ENCODE peak calls at places on chromosomes 1 and 21, in five cellular contexts. R is K562, W is A549, O is HepG2, V is GM12878. H is an unnamed sample.

GRCh38 chr1:245678866-245679411 is 524.2 kb downstream of the KIF26B start:
- DNase-seq in R (no peak), W (no peak), O (no peak), V (no peak), H (no peak)

GRCh38 chr1:201636581-201636980 is 97.7 kb downstream of the NAV1 start:
- DNase-seq in R (no peak), W (no peak), O (no peak), V (no peak), H (no peak)

GRCh38 chr1:183827801-183828200 is 22.9 kb downstream of the RGL1 start:
- DNase-seq in R (no peak), W (no peak), O (peak), V (no peak), H (no peak)

GRCh38 chr1:31744165-31744888 is 19.8 kb downstream of the ADGRB2 start:
- DNase-seq in R (no peak), W (no peak), O (no peak), V (no peak), H (no peak)

GRCh38 chr1:24491577-24492360 is 10.9 kb upstream of the RCAN3 start:
- DNase-seq in R (no peak), W (peak), O (no peak), V (no peak), H (no peak)

GRCh38 chr1:93845554-93846150 is 33.4 kb downstream of the DNTTIP2 start:
- DNase-seq in R (no peak), W (peak), O (peak), V (no peak), H (no peak)

GRCh38 chr1:78225153-78225552 is 179.4 kb downstream of the GIPC2 start:
- DNase-seq in R (no peak), W (no peak), O (no peak), V (no peak), H (no peak)

GRCh38 chr1:187958207-187958606 is 1129.5 kb downstream of the PLA2G4A start:
- DNase-seq in R (no peak), W (no peak), O (peak), V (no peak), H (no peak)

GRCh38 chr1:238115852-238116251 is 225.1 kb upstream of the ZP4 start:
- DNase-seq in R (no peak), W (no peak), O (no peak), V (no peak), H (no peak)

GRCh38 chr1:9573723-9574122 is 15.0 kb upstream of the TMEM201 start:
- DNase-seq in R (no peak), W (peak), O (no peak), V (no peak), H (peak)

GRCh38 chr1:92728687-92729086 is 56.2 kb downstream of the EVI5 start:
- DNase-seq in R (no peak), W (peak), O (no peak), V (no peak), H (peak)

GRCh38 chr1:247864644-247865043 is 7.7 kb downstream of the TRIM58 start:
- DNase-seq in R (no peak), W (no peak), O (no peak), V (no peak), H (no peak)

GRCh38 chr1:22741118-22741517 is 30.5 kb downstream of the EPHB2 start:
- DNase-seq in R (no peak), W (no peak), O (no peak), V (no peak), H (no peak)

GRCh38 chr1:89780721-89781120 is 40.1 kb upstream of the LRRC8D start:
- DNase-seq in R (no peak), W (peak), O (peak), V (no peak), H (peak)

GRCh38 chr1:26159113-26160039 is 497 bp downstream of the FAM110D start:
- DNase-seq in R (no peak), W (no peak), O (no peak), V (no peak), H (no peak)

GRCh38 chr1:31344503-31344902 is 28.4 kb downstream of the FABP3 start:
- DNase-seq in R (no peak), W (no peak), O (no peak), V (no peak), H (no peak)

GRCh38 chr1:246107516-246108277 is 399.4 kb downstream of the SMYD3 start:
- DNase-seq in R (no peak), W (no peak), O (no peak), V (no peak), H (peak)

GRCh38 chr1:83813571-83813970 is 185.4 kb downstream of the TTLL7 start:
- DNase-seq in R (no peak), W (no peak), O (no peak), V (no peak), H (no peak)

GRCh38 chr1:183461350-183461749 is 10.9 kb upstream of the SMG7 start:
- DNase-seq in R (no peak), W (peak), O (no peak), V (no peak), H (peak)

GRCh38 chr1:208008534-208008933 is 97.6 kb upstream of the CD34 start:
- DNase-seq in R (no peak), W (no peak), O (no peak), V (no peak), H (no peak)

GRCh38 chr1:23473037-23473800 is 10.8 kb downstream of the ASAP3 start:
- DNase-seq in R (no peak), W (no peak), O (peak), V (no peak), H (no peak)

GRCh38 chr21:27201197-27201596 is 234.3 kb upstream of the ADAMTS5 start:
- DNase-seq in R (no peak), W (no peak), O (no peak), V (no peak), H (no peak)

GRCh38 chr21:45255381-45256020 is 32.2 kb downstream of the POFUT2 start:
- DNase-seq in R (peak), W (no peak), O (peak), V (no peak), H (peak)

GRCh38 chr1:47684964-47685762 is 247.3 kb downstream of the FOXD2 start:
- DNase-seq in R (no peak), W (no peak), O (no peak), V (no peak), H (no peak)

GRCh38 chr1:54601730-54602129 is 21.6 kb downstream of the FAM151A start:
- DNase-seq in R (no peak), W (no peak), O (no peak), V (no peak), H (no peak)

GRCh38 chr1:1132042-1132927 is 16.4 kb upstream of the C1orf159 start:
- DNase-seq in R (no peak), W (no peak), O (no peak), V (no peak), H (no peak)

GRCh38 chr1:224170748-224171478 is 12.1 kb upstream of the DEGS1 start:
- DNase-seq in R (no peak), W (peak), O (peak), V (no peak), H (no peak)

GRCh38 chr1:208029381-208030319 is 118.7 kb upstream of the CD34 start:
- DNase-seq in R (no peak), W (no peak), O (no peak), V (no peak), H (no peak)

GRCh38 chr1:170768929-170769328 is 105.0 kb downstream of the PRRX1 start:
- DNase-seq in R (no peak), W (no peak), O (no peak), V (no peak), H (no peak)

GRCh38 chr1:29280780-29281131 is 44.4 kb downstream of the PTPRU start:
- DNase-seq in R (no peak), W (no peak), O (no peak), V (no peak), H (no peak)

GRCh38 chr1:239218296-239218695 is 168.1 kb upstream of the CHRM3 start:
- DNase-seq in R (no peak), W (no peak), O (no peak), V (no peak), H (no peak)

GRCh38 chr21:41506526-41507520 is 1.1 kb downstream of the TMPRSS2 start:
- DNase-seq in R (no peak), W (peak), O (no peak), V (no peak), H (no peak)

GRCh38 chr21:46195595-46196195 is 11.4 kb upstream of the SPATC1L start:
- DNase-seq in R (no peak), W (no peak), O (no peak), V (no peak), H (no peak)

GRCh38 chr1:226404904-226405222 is 3.0 kb downstream of the PARP1 start:
- DNase-seq in R (no peak), W (no peak), O (no peak), V (no peak), H (no peak)

GRCh38 chr1:162846256-162847212 is 14.4 kb downstream of the CCDC190 start:
- DNase-seq in R (no peak), W (no peak), O (no peak), V (no peak), H (no peak)

GRCh38 chr1:227764019-227764391 is 28.8 kb downstream of the SNAP47 start:
- DNase-seq in R (no peak), W (peak), O (no peak), V (no peak), H (no peak)

GRCh38 chr1:27658951-27659496 is 13.0 kb downstream of the IFI6 start:
- DNase-seq in R (no peak), W (no peak), O (no peak), V (peak), H (peak)

GRCh38 chr1:91138959-91139358 is 117.1 kb upstream of the ZNF644 start:
- DNase-seq in R (no peak), W (no peak), O (no peak), V (no peak), H (no peak)

DNA sequence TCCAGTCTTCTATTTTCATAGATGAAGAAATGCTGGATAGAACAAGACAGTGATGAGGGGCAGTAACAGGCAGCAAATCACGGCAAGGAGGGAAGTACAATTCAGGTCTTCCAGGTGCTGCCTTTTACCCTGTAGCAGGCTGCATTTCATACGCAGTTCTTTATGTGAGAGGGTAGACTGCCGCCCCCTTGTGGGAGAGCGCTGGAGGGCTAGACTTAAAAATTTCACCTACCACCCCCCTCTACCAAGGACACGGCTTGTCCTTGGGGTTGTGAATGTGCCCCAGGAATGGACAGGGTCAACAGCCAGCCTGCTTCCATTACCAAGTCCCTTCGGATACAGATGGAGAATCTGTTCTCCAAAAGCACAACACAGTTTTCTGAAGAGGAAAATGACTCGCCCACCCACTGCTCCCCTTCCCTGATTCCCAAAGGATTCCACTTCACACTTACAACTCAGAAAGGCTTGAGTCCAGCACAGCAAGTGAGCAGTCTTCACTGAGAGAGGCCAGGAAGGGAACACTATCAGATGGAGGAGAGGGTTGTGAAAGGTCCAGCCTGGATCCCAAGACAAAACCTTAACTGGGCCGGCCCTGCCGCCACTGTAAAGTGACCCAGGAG is 7.4 kb downstream of the WDR77 start:
- DNase-seq in R (peak), W (peak), O (peak), V (no peak), H (peak)
- TF ChIP-seq MYC in R (no peak), W (no peak), O (no peak), V (no peak), H (no peak)

DNA sequence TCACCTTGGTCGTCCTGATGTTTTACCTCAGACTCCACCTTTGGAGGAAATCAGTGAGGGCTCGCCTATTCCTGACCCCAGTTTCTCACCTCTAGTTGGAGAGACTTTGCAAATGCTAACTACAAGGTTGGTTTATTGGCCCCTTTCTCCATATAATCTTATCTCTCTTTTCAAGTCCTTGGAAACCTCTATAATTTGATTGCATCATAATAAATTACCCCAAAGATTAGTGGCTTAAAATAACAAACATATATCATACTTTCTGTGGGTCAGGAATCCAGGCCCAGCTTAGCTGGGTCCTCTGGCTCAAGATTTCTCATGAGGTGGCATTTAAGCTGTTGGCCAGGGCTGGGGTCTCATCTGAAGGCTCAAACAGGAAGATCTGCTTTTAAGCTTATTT is 12.1 kb upstream of the PSMD4 start:
- DNase-seq in R (no peak), W (no peak), O (no peak), V (no peak), H (no peak)
- H3K4me3 ChIP-seq in R (no peak), W (no peak), O (no peak), V (no peak), H (no peak)

GRCh38 chr21:14213164-14213563 is 2.4 kb upstream of the LIPI start:
- DNase-seq in R (no peak), W (no peak), O (no peak), V (no peak), H (no peak)

GRCh38 chr21:14210738-14211137 is at the start of gene LIPI:
- DNase-seq in R (no peak), W (no peak), O (no peak), V (no peak), H (no peak)

DNA sequence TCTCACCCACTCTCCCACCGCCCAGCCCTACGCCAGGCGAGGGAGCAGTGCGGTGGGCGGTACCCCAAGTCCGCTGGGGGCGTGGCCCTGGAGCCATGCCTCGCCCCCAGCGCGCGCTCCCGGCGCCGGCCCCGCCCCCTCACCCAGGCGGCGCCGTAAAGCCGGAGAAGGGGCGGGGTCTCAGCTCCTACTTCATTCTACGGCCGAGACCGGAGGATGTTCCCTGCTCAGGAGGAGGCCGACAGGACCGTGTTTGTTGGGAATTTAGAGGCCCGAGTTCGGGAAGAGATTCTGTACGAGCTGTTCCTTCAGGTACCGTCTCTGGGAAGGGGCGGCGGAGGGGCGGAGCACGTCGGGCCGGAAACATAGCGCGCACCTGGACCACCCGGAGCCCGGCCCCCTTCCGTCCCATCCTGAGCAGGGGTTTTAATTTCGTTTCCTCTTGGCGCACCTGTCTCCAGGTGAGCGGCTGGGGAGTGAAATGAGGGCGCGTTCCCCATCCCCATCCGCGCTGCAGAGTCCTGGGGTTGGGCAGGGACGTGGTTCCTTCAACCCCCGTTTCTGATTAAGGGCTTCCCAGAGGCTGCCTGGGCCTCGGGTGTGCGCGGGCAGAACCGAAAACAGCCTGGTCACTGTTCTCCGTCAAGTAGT is at the start of gene RBM11:
- DNase-seq in R (peak), W (peak), O (peak), V (no peak), H (peak)
- TF ChIP-seq POLR2A in R (no peak), W (no peak), O (no peak), V (no peak), H (no peak)

GRCh38 chr21:26153758-26154157 is 16.8 kb downstream of the APP start:
- DNase-seq in R (no peak), W (no peak), O (no peak), V (no peak), H (no peak)

GRCh38 chr21:26148071-26148470 is 22.5 kb downstream of the APP start:
- DNase-seq in R (no peak), W (peak), O (no peak), V (no peak), H (no peak)

GRCh38 chr21:26147535-26147934 is 23.0 kb downstream of the APP start:
- DNase-seq in R (no peak), W (no peak), O (no peak), V (no peak), H (no peak)

GRCh38 chr21:26146681-26147080 is 23.9 kb downstream of the APP start:
- DNase-seq in R (no peak), W (no peak), O (no peak), V (no peak), H (no peak)

GRCh38 chr21:26148834-26149354 is 21.7 kb downstream of the APP start:
- DNase-seq in R (no peak), W (no peak), O (no peak), V (no peak), H (no peak)
- TF ChIP-seq MYC in R (no peak), W (no peak), O (no peak), V (no peak), H (no peak)

DNA sequence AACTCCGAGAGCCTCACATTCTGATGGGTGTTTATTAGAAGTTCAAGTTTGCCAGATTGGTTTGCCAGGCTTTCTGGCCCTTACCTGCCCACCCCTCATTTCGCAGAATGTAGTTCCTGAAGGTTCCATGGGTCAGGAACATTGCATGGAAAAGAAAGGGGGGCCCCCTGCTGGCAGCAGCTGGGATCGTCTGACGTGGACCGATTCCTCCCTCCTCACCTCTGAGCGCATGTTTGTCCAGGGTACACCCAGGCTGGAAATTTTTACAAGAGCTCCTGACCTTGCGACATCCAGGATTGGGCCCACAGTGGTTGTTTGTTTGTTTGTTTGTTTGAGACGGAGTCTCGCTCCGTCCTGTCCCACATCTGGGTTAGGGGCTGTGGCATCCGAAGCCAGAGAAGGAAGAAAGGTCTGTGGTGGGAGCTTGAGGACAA is 126.0 kb upstream of the TMEM51 start:
- DNase-seq in R (peak), W (peak), O (peak), V (no peak), H (peak)
- H3K4me3 ChIP-seq in R (no peak), W (no peak), O (no peak), V (no peak), H (no peak)

DNA sequence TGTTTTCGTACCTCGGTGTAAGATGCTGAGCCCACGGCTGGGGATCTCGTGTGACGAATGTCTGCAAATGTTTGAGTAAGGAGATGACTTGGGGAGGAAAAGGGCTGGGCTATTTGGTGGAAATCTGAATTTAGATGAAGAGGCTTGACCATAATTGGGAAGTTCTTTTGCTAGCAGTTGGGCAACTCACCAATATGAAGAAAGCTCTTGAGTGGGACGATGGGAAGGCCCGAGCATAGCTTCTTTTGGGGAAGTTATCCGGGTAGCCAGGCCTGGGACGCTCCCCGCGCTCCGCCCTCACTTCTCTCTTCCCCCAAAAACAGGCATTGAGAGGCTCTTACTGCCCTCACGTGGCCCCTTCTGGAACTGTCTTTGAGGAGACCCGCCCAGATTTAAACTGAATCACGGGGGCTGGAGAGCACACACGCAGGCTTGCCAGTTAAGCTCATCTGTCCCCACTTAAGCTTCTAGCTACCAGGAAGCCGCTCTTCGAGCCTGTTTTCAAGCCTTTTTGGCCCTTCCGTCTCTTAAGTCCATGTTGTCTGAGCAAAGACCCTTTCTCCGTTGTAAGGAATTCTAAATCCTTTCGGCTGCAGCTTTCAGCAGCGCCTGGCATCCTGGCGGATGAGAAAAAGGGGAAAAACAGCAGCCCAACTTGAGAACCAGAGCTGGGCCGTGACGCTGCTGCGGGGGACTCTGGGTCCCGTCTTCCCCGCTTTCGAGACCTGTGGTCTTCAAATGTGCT is 93.1 kb downstream of the NID1 start:
- DNase-seq in R (peak), W (peak), O (peak), V (peak), H (peak)
- TF ChIP-seq POLR2A in R (no peak), W (no peak), O (peak), V (peak), H (peak)